ENCODE peak calls at places on chromosome 2, in six cellular contexts. One of them, this sample, is unnamed.

GRCh38 chr2:196333397-196333796 is 162.0 kb upstream of the STK17B start:
- DNase-seq in testis: no peak
- DNase-seq in NB4: no peak
- DNase-seq in vagina: no peak
- DNase-seq in endothelial cell of umbilical vein: no peak
- DNase-seq in GM12891: no peak
- DNase-seq in this sample: no peak

GRCh38 chr2:16093639-16094447 is 153.5 kb downstream of the MYCN start:
- DNase-seq in NB4: no peak
- DNase-seq in endothelial cell of umbilical vein: no peak
- DNase-seq in GM12891: no peak
- DNase-seq in vagina: no peak
- DNase-seq in testis: no peak
- DNase-seq in this sample: no peak

GRCh38 chr2:75068546-75068945 is 110.1 kb downstream of the POLE4 start:
- DNase-seq in testis: no peak
- DNase-seq in endothelial cell of umbilical vein: no peak
- DNase-seq in vagina: no peak
- DNase-seq in GM12891: no peak
- DNase-seq in NB4: peak; percentile 21
- DNase-seq in this sample: no peak

GRCh38 chr2:118386636-118387302 is 298.5 kb downstream of the INSIG2 start:
- DNase-seq in GM12891: no peak
- DNase-seq in vagina: no peak
- DNase-seq in testis: no peak
- DNase-seq in endothelial cell of umbilical vein: no peak
- DNase-seq in NB4: no peak
- DNase-seq in this sample: peak; percentile 47

GRCh38 chr2:177759443-177759842 is 313.1 kb downstream of the PDE11A start:
- DNase-seq in vagina: no peak
- DNase-seq in endothelial cell of umbilical vein: no peak
- DNase-seq in GM12891: no peak
- DNase-seq in NB4: no peak
- DNase-seq in testis: no peak
- DNase-seq in this sample: no peak

GRCh38 chr2:33130544-33130943 is 183.8 kb downstream of the LTBP1 start:
- DNase-seq in GM12891: no peak
- DNase-seq in endothelial cell of umbilical vein: no peak
- DNase-seq in vagina: no peak
- DNase-seq in NB4: no peak
- DNase-seq in testis: no peak
- DNase-seq in this sample: no peak

GRCh38 chr2:236600892-236601291 is 31.3 kb downstream of the ACKR3 start:
- DNase-seq in NB4: no peak
- DNase-seq in testis: no peak
- DNase-seq in GM12891: no peak
- DNase-seq in vagina: no peak
- DNase-seq in endothelial cell of umbilical vein: no peak
- DNase-seq in this sample: no peak

GRCh38 chr2:152433289-152433688 is 98.3 kb downstream of the FMNL2 start:
- DNase-seq in GM12891: no peak
- DNase-seq in endothelial cell of umbilical vein: no peak
- DNase-seq in testis: no peak
- DNase-seq in vagina: no peak
- DNase-seq in NB4: no peak
- DNase-seq in this sample: no peak

GRCh38 chr2:229591611-229592010 is 122.7 kb downstream of the DNER start:
- DNase-seq in NB4: no peak
- DNase-seq in testis: no peak
- DNase-seq in vagina: no peak
- DNase-seq in GM12891: no peak
- DNase-seq in endothelial cell of umbilical vein: no peak
- DNase-seq in this sample: no peak

GRCh38 chr2:237885931-237886701 is 26.7 kb downstream of the RAMP1 start:
- DNase-seq in vagina: no peak
- DNase-seq in NB4: no peak
- DNase-seq in testis: peak; percentile 68
- DNase-seq in endothelial cell of umbilical vein: no peak
- DNase-seq in GM12891: no peak
- DNase-seq in this sample: no peak

GRCh38 chr2:3633982-3634630 is 23.9 kb upstream of the ALLC start:
- DNase-seq in GM12891: no peak
- DNase-seq in vagina: peak; percentile 47
- DNase-seq in NB4: no peak
- DNase-seq in testis: peak; percentile 21
- DNase-seq in endothelial cell of umbilical vein: no peak
- DNase-seq in this sample: no peak

GRCh38 chr2:217935245-217935879 is 67.4 kb downstream of the TNS1 start:
- DNase-seq in testis: no peak
- DNase-seq in endothelial cell of umbilical vein: no peak
- DNase-seq in GM12891: no peak
- DNase-seq in vagina: no peak
- DNase-seq in NB4: no peak
- DNase-seq in this sample: no peak

GRCh38 chr2:224221455-224221913 is 180.4 kb downstream of the FAM124B start:
- DNase-seq in vagina: no peak
- DNase-seq in GM12891: no peak
- DNase-seq in NB4: no peak
- DNase-seq in endothelial cell of umbilical vein: peak; percentile 88
- DNase-seq in testis: peak; percentile 57
- DNase-seq in this sample: peak; percentile 42

GRCh38 chr2:227185616-227186015 is 21.2 kb downstream of the COL4A3 start:
- DNase-seq in testis: no peak
- DNase-seq in NB4: no peak
- DNase-seq in endothelial cell of umbilical vein: no peak
- DNase-seq in vagina: no peak
- DNase-seq in GM12891: no peak
- DNase-seq in this sample: no peak

GRCh38 chr2:134900151-134900550 is 18.5 kb upstream of the CCNT2 start:
- DNase-seq in GM12891: no peak
- DNase-seq in endothelial cell of umbilical vein: no peak
- DNase-seq in NB4: no peak
- DNase-seq in vagina: no peak
- DNase-seq in testis: no peak
- DNase-seq in this sample: no peak

GRCh38 chr2:89763254-89763580 is 1071.7 kb downstream of the RPIA start:
- DNase-seq in NB4: peak; percentile 21
- DNase-seq in endothelial cell of umbilical vein: no peak
- DNase-seq in testis: no peak
- DNase-seq in vagina: no peak
- DNase-seq in GM12891: no peak
- DNase-seq in this sample: no peak

GRCh38 chr2:85580206-85580605 is 2.8 kb downstream of the VAMP8 start:
- DNase-seq in GM12891: no peak
- DNase-seq in testis: no peak
- DNase-seq in NB4: no peak
- DNase-seq in endothelial cell of umbilical vein: no peak
- DNase-seq in vagina: no peak
- DNase-seq in this sample: no peak

GRCh38 chr2:222805591-222806304 is 55.1 kb upstream of the ACSL3 start:
- DNase-seq in vagina: no peak
- DNase-seq in NB4: peak; percentile 22
- DNase-seq in testis: no peak
- DNase-seq in GM12891: no peak
- DNase-seq in endothelial cell of umbilical vein: no peak
- DNase-seq in this sample: no peak

GRCh38 chr2:131673400-131674173 is 145.9 kb downstream of the CCDC74A start:
- DNase-seq in vagina: no peak
- DNase-seq in NB4: peak; percentile 84
- DNase-seq in endothelial cell of umbilical vein: peak; percentile 67
- DNase-seq in testis: peak; percentile 90
- DNase-seq in GM12891: peak; percentile 52
- DNase-seq in this sample: peak; percentile 57

GRCh38 chr2:180006236-180006635 is 861 bp downstream of the CWC22 start:
- DNase-seq in vagina: no peak
- DNase-seq in testis: no peak
- DNase-seq in NB4: peak; percentile 50
- DNase-seq in GM12891: no peak
- DNase-seq in endothelial cell of umbilical vein: no peak
- DNase-seq in this sample: no peak

GRCh38 chr2:135238651-135239050 is 186.6 kb downstream of the RAB3GAP1 start:
- DNase-seq in testis: no peak
- DNase-seq in vagina: no peak
- DNase-seq in endothelial cell of umbilical vein: no peak
- DNase-seq in NB4: no peak
- DNase-seq in GM12891: no peak
- DNase-seq in this sample: no peak

GRCh38 chr2:61582191-61582590 is 44.0 kb upstream of the XPO1 start:
- DNase-seq in vagina: no peak
- DNase-seq in testis: no peak
- DNase-seq in endothelial cell of umbilical vein: no peak
- DNase-seq in NB4: no peak
- DNase-seq in GM12891: no peak
- DNase-seq in this sample: no peak

GRCh38 chr2:84474176-84474575 is 15.1 kb upstream of the SUCLG1 start:
- DNase-seq in vagina: no peak
- DNase-seq in GM12891: no peak
- DNase-seq in endothelial cell of umbilical vein: no peak
- DNase-seq in testis: no peak
- DNase-seq in NB4: no peak
- DNase-seq in this sample: no peak

GRCh38 chr2:141517852-141518421 is 612.9 kb downstream of the LRP1B start:
- DNase-seq in vagina: no peak
- DNase-seq in NB4: no peak
- DNase-seq in GM12891: no peak
- DNase-seq in endothelial cell of umbilical vein: no peak
- DNase-seq in testis: no peak
- DNase-seq in this sample: no peak

GRCh38 chr2:179422037-179422643 is 157.5 kb upstream of the SESTD1 start:
- DNase-seq in vagina: no peak
- DNase-seq in testis: peak; percentile 83
- DNase-seq in endothelial cell of umbilical vein: peak; percentile 68
- DNase-seq in GM12891: no peak
- DNase-seq in NB4: peak; percentile 71
- DNase-seq in this sample: no peak

GRCh38 chr2:9335322-9335754 is 88.0 kb downstream of the ITGB1BP1 start:
- DNase-seq in testis: no peak
- DNase-seq in GM12891: no peak
- DNase-seq in endothelial cell of umbilical vein: no peak
- DNase-seq in vagina: no peak
- DNase-seq in NB4: no peak
- DNase-seq in this sample: no peak

GRCh38 chr2:68330691-68331090 is 10.9 kb upstream of the CNRIP1 start:
- DNase-seq in testis: no peak
- DNase-seq in GM12891: no peak
- DNase-seq in NB4: no peak
- DNase-seq in vagina: no peak
- DNase-seq in endothelial cell of umbilical vein: peak; percentile 40
- DNase-seq in this sample: no peak

GRCh38 chr2:10369269-10370255 is 66.9 kb downstream of the HPCAL1 start:
- DNase-seq in GM12891: no peak
- DNase-seq in endothelial cell of umbilical vein: no peak
- DNase-seq in vagina: no peak
- DNase-seq in testis: no peak
- DNase-seq in NB4: no peak
- DNase-seq in this sample: no peak

GRCh38 chr2:213152065-213152794 is 818 bp upstream of the IKZF2 start:
- DNase-seq in GM12891: no peak
- DNase-seq in NB4: peak; percentile 57
- DNase-seq in vagina: no peak
- DNase-seq in endothelial cell of umbilical vein: peak; percentile 64
- DNase-seq in testis: peak; percentile 77
- DNase-seq in this sample: peak; percentile 45

GRCh38 chr2:43228341-43228751 is 1.9 kb upstream of the ZFP36L2 start:
- DNase-seq in NB4: peak; percentile 36
- DNase-seq in vagina: peak; percentile 92
- DNase-seq in GM12891: no peak
- DNase-seq in testis: no peak
- DNase-seq in endothelial cell of umbilical vein: no peak
- DNase-seq in this sample: no peak
- TF ChIP-seq POLR2A in NB4: no peak
- TF ChIP-seq POLR2A in vagina: no peak
- TF ChIP-seq POLR2A in GM12891: no peak
- TF ChIP-seq POLR2A in testis: no peak
- TF ChIP-seq POLR2A in endothelial cell of umbilical vein: peak; percentile 20
- TF ChIP-seq POLR2A in this sample: no peak

GRCh38 chr2:219497495-219498279 is 1.0 kb upstream of the GMPPA start:
- DNase-seq in GM12891: no peak
- DNase-seq in vagina: peak; percentile 92
- DNase-seq in testis: peak; percentile 94
- DNase-seq in endothelial cell of umbilical vein: peak; percentile 78
- DNase-seq in NB4: peak; percentile 76
- DNase-seq in this sample: peak; percentile 96
- TF ChIP-seq POLR2A in GM12891: no peak
- TF ChIP-seq POLR2A in vagina: no peak
- TF ChIP-seq POLR2A in testis: no peak
- TF ChIP-seq POLR2A in endothelial cell of umbilical vein: peak; percentile 32
- TF ChIP-seq POLR2A in NB4: peak; percentile 21
- TF ChIP-seq POLR2A in this sample: peak; percentile 85

DNA sequence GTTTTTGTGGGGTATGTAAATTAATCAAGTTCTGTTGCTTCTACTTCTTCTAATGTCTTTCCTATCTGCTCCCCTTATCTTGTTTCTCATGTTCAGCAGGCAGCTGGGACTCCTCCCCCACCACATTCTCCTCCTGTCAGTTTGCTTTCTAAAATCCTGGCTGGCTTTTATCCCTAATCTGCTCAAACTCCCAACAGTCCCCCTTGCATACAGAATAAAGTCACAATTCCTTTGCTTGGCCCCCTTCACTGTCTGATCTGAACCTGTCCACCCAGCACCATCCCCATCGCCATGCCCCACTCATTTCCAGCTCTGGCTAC is 2.2 kb downstream of the CFAP221 start:
- DNase-seq in endothelial cell of umbilical vein: no peak
- DNase-seq in testis: no peak
- DNase-seq in GM12891: no peak
- DNase-seq in vagina: no peak
- DNase-seq in NB4: no peak
- DNase-seq in this sample: no peak
- TF ChIP-seq POLR2A in endothelial cell of umbilical vein: no peak
- TF ChIP-seq POLR2A in testis: no peak
- TF ChIP-seq POLR2A in GM12891: no peak
- TF ChIP-seq POLR2A in vagina: no peak
- TF ChIP-seq POLR2A in NB4: no peak
- TF ChIP-seq POLR2A in this sample: no peak

GRCh38 chr2:38652431-38653273 is 13.3 kb upstream of the GALM start:
- DNase-seq in vagina: no peak
- DNase-seq in endothelial cell of umbilical vein: no peak
- DNase-seq in GM12891: no peak
- DNase-seq in testis: no peak
- DNase-seq in NB4: peak; percentile 45
- DNase-seq in this sample: no peak

GRCh38 chr2:38648107-38648761 is 17.7 kb upstream of the GALM start:
- DNase-seq in GM12891: no peak
- DNase-seq in NB4: peak; percentile 87
- DNase-seq in vagina: no peak
- DNase-seq in testis: no peak
- DNase-seq in endothelial cell of umbilical vein: no peak
- DNase-seq in this sample: no peak

GRCh38 chr2:38649176-38649728 is 16.7 kb upstream of the GALM start:
- DNase-seq in testis: no peak
- DNase-seq in vagina: no peak
- DNase-seq in GM12891: no peak
- DNase-seq in NB4: no peak
- DNase-seq in endothelial cell of umbilical vein: no peak
- DNase-seq in this sample: no peak

GRCh38 chr2:38650012-38650411 is 15.9 kb upstream of the GALM start:
- DNase-seq in GM12891: no peak
- DNase-seq in endothelial cell of umbilical vein: no peak
- DNase-seq in NB4: no peak
- DNase-seq in vagina: no peak
- DNase-seq in testis: no peak
- DNase-seq in this sample: no peak

GRCh38 chr2:38650717-38651116 is 15.2 kb upstream of the GALM start:
- DNase-seq in testis: no peak
- DNase-seq in vagina: no peak
- DNase-seq in GM12891: no peak
- DNase-seq in endothelial cell of umbilical vein: no peak
- DNase-seq in NB4: no peak
- DNase-seq in this sample: no peak
- TF ChIP-seq POLR2A in testis: no peak
- TF ChIP-seq POLR2A in vagina: no peak
- TF ChIP-seq POLR2A in GM12891: no peak
- TF ChIP-seq POLR2A in endothelial cell of umbilical vein: no peak
- TF ChIP-seq POLR2A in NB4: no peak
- TF ChIP-seq POLR2A in this sample: no peak